ENCODE peak calls at places on chromosomes 3 and 15, in seven cellular contexts. H, F, W, J, C, O and P are unnamed samples.

GRCh38 chr15:25243800-25244097 is 195.1 kb downstream of the UBE3A start:
- DNase-seq in H (no peak), F (no peak), W (no peak), J (no peak), C (no peak), O (no peak), P (no peak)

GRCh38 chr3:156750874-156751245 is 75.3 kb upstream of the LEKR1 start:
- DNase-seq in H (peak; percentile 66), F (no peak), W (peak; percentile 34), J (no peak), C (no peak), O (no peak), P (no peak)

GRCh38 chr15:67043939-67044771 is 21.2 kb upstream of the SMAD3 start:
- DNase-seq in H (peak; percentile 98), F (no peak), W (peak; percentile 53), J (peak; percentile 83), C (no peak), O (no peak), P (peak; percentile 86)

GRCh38 chr3:191269289-191270085 is 59.7 kb upstream of the CCDC50 start:
- DNase-seq in H (no peak), F (no peak), W (no peak), J (no peak), C (no peak), O (no peak), P (no peak)

GRCh38 chr15:77047013-77047412 is 23.9 kb downstream of the TSPAN3 start:
- DNase-seq in H (no peak), F (no peak), W (no peak), J (no peak), C (no peak), O (no peak), P (no peak)

GRCh38 chr3:100480111-100480510 is 12.3 kb upstream of the TMEM45A start:
- DNase-seq in H (no peak), F (no peak), W (no peak), J (no peak), C (no peak), O (no peak), P (no peak)

GRCh38 chr3:130635285-130635684 is 111.3 kb downstream of the PIK3R4 start:
- DNase-seq in H (no peak), F (no peak), W (no peak), J (no peak), C (no peak), O (no peak), P (no peak)

GRCh38 chr3:50521572-50521971 is 18.1 kb upstream of the CACNA2D2 start:
- DNase-seq in H (no peak), F (no peak), W (no peak), J (no peak), C (no peak), O (no peak), P (no peak)